ENCODE peak calls at places on chromosomes 3 and 15, in six cellular contexts. M is GM06990; E is cardiac septum; K is endodermal cell; D is HT-29; Q is stimulated activated CD8-positive, alpha-beta memory T cell treated with anti-CD3 and anti-CD28 coated beads, Interleukin-12 subunit alpha, Interleukin-12 subunit beta, amount 100 ng/mL, for 4 hours. U is an unnamed sample.

GRCh38 chr3:15647629-15648167 is 46.2 kb downstream of the BTD start:
- DNase-seq in K (no peak), M (peak), D (no peak), E (no peak), Q (peak), U (peak)

GRCh38 chr3:39814007-39814406 is 4.6 kb downstream of the MYRIP start:
- DNase-seq in K (no peak), D (no peak), M (no peak), E (no peak), Q (no peak), U (no peak)

GRCh38 chr3:31724681-31725080 is 192.0 kb downstream of the STT3B start:
- DNase-seq in E (no peak), D (no peak), K (no peak), Q (no peak), M (no peak), U (no peak)

GRCh38 chr3:36774072-36774471 is 9.7 kb upstream of the DCLK3 start:
- DNase-seq in K (no peak), M (no peak), Q (no peak), E (no peak), D (no peak), U (no peak)

GRCh38 chr15:57519806-57520205 is 71.9 kb upstream of the MYZAP start:
- DNase-seq in K (no peak), E (no peak), D (no peak), Q (no peak), M (no peak), U (no peak)

GRCh38 chr3:45106874-45107273 is 39.3 kb downstream of the CDCP1 start:
- DNase-seq in Q (no peak), K (no peak), M (no peak), D (no peak), E (no peak), U (no peak)

GRCh38 chr3:134666466-134666865 is 15.6 kb upstream of the KY start:
- DNase-seq in M (no peak), E (no peak), K (no peak), D (no peak), Q (no peak), U (no peak)

GRCh38 chr3:46422617-46423016 is 15.6 kb downstream of the CCRL2 start:
- DNase-seq in K (no peak), Q (no peak), M (no peak), D (peak), E (no peak), U (no peak)

GRCh38 chr3:46921871-46922271 is 44.4 kb downstream of the PTH1R start:
- DNase-seq in M (no peak), K (no peak), D (no peak), E (peak), Q (no peak), U (no peak)

GRCh38 chr15:100853676-100854440 is 25.8 kb upstream of the ALDH1A3 start:
- DNase-seq in E (no peak), D (no peak), K (no peak), Q (no peak), M (no peak), U (no peak)

GRCh38 chr15:89912145-89912673 is 543 bp downstream of the ARPIN start:
- DNase-seq in Q (no peak), D (peak), M (no peak), E (no peak), K (peak), U (no peak)

GRCh38 chr3:31356941-31357340 is 175.8 kb upstream of the STT3B start:
- DNase-seq in K (peak), D (no peak), E (no peak), Q (no peak), M (no peak), U (no peak)